ENCODE peak calls at places on chromosomes 6 and 20, in six cellular contexts. K is NCI-H1694 treated with DMSO at 0.1 percent for 48 hours; A is HCEC 1CT; P is brain microvascular endothelial cell; O is NCI-H82; S is stimulated activated CD8-positive, alpha-beta memory T cell treated with anti-CD3 and anti-CD28 coated beads, Interleukin-7, amount 100 ng/mL, for 1 hour. V is an unnamed sample.

GRCh38 chr20:63568986-63569949 is 4.8 kb downstream of the HELZ2 start:
- DNase-seq in K (peak; percentile 27), A (no peak), P (no peak), O (peak; percentile 37), S (no peak), V (no peak)

GRCh38 chr6:40796280-40797223 is 209.4 kb upstream of the LRFN2 start:
- DNase-seq in K (no peak), A (no peak), P (no peak), O (peak; percentile 63), S (no peak), V (peak; percentile 38)

GRCh38 chr20:8796088-8796665 is 272.7 kb upstream of the PLCB4 start:
- DNase-seq in K (no peak), A (no peak), P (no peak), O (no peak), S (no peak), V (no peak)

GRCh38 chr20:956330-956951 is 40.3 kb upstream of the ANGPT4 start:
- DNase-seq in K (peak; percentile 27), A (peak; percentile 29), P (peak; percentile 43), O (peak; percentile 84), S (peak; percentile 54), V (peak; percentile 56)

GRCh38 chr20:47669157-47669425 is 116.2 kb downstream of the SULF2 start:
- DNase-seq in K (no peak), A (no peak), P (no peak), O (no peak), S (no peak), V (no peak)

GRCh38 chr6:36436466-36436865 is 6.2 kb downstream of the PXT1 start:
- DNase-seq in K (no peak), A (peak; percentile 80), P (peak; percentile 57), O (no peak), S (no peak), V (peak; percentile 87)

GRCh38 chr6:132020138-132020551 is 69.0 kb upstream of the CCN2 start:
- DNase-seq in K (no peak), A (peak; percentile 2), P (no peak), O (no peak), S (no peak), V (no peak)

GRCh38 chr20:13851279-13851678 is 66.5 kb downstream of the NDUFAF5 start:
- DNase-seq in K (no peak), A (no peak), P (no peak), O (no peak), S (no peak), V (no peak)

GRCh38 chr6:139372326-139373153 is 1.9 kb downstream of the CITED2 start:
- DNase-seq in K (no peak), A (peak; percentile 29), P (no peak), O (peak; percentile 33), S (no peak), V (peak; percentile 41)

GRCh38 chr6:32047539-32047854 is 9.3 kb downstream of the CYP21A2 start:
- DNase-seq in K (no peak), A (no peak), P (no peak), O (no peak), S (no peak), V (no peak)

GRCh38 chr6:33373950-33374349 is 17.7 kb upstream of the KIFC1 start:
- DNase-seq in K (no peak), A (no peak), P (no peak), O (no peak), S (no peak), V (no peak)

GRCh38 chr20:3661836-3662665 is 1.1 kb downstream of the GFRA4 start:
- DNase-seq in K (no peak), A (no peak), P (no peak), O (no peak), S (no peak), V (no peak)

GRCh38 chr6:2739335-2739734 is 11.4 kb downstream of the MYLK4 start:
- DNase-seq in K (no peak), A (peak; percentile 70), P (peak; percentile 92), O (peak; percentile 4), S (no peak), V (peak; percentile 64)

GRCh38 chr6:33297406-33297955 is 1.3 kb downstream of the RGL2 start:
- DNase-seq in K (no peak), A (no peak), P (no peak), O (peak; percentile 51), S (no peak), V (peak; percentile 40)

GRCh38 chr6:8958894-8959511 is 523.7 kb upstream of the SLC35B3 start:
- DNase-seq in K (no peak), A (no peak), P (no peak), O (no peak), S (no peak), V (peak; percentile 63)

GRCh38 chr20:2135018-2135417 is 33.4 kb downstream of the STK35 start:
- DNase-seq in K (no peak), A (no peak), P (no peak), O (no peak), S (no peak), V (no peak)

GRCh38 chr6:136371951-136372350 is 82.3 kb upstream of the BCLAF1 start:
- DNase-seq in K (no peak), A (no peak), P (no peak), O (no peak), S (no peak), V (no peak)

GRCh38 chr20:58604410-58604881 is 46.6 kb upstream of the STX16 start:
- DNase-seq in K (no peak), A (no peak), P (no peak), O (peak; percentile 65), S (no peak), V (no peak)

GRCh38 chr6:28758046-28758817 is 165.6 kb downstream of the TRIM27 start:
- DNase-seq in K (peak; percentile 69), A (no peak), P (peak; percentile 85), O (peak; percentile 70), S (no peak), V (peak; percentile 69)

GRCh38 chr6:53432318-53433161 is 83.8 kb upstream of the ELOVL5 start:
- DNase-seq in K (no peak), A (peak; percentile 88), P (peak; percentile 60), O (peak; percentile 77), S (no peak), V (peak; percentile 66)

GRCh38 chr20:13261460-13262301 is 40.6 kb downstream of the ISM1 start:
- DNase-seq in K (peak; percentile 49), A (peak; percentile 50), P (peak; percentile 60), O (peak; percentile 76), S (peak; percentile 54), V (peak; percentile 37)

GRCh38 chr6:27251672-27252251 is 4.3 kb downstream of the PRSS16 start:
- DNase-seq in K (peak; percentile 11), A (no peak), P (peak; percentile 77), O (peak; percentile 53), S (no peak), V (peak; percentile 54)

GRCh38 chr6:157982297-157982579 is 575 bp downstream of the SYNJ2 start:
- DNase-seq in K (no peak), A (peak; percentile 36), P (no peak), O (peak; percentile 42), S (no peak), V (peak; percentile 50)